ENCODE peak calls at places on chromosomes 2 and 18, in four cellular contexts. One of them, this sample, is unnamed.
A peak's percentile ranks its signal among the peaks of the same experiment; 100 is the strongest.

GRCh38 chr2:45834858-45835257 is 183.4 kb downstream of the PRKCE start:
- DNase-seq in activated CD8-positive, alpha-beta memory T cell treated with anti-CD3 and anti-CD28 coated beads for 4 hours: no peak
- DNase-seq in T47D: no peak
- DNase-seq in GM12891: no peak
- DNase-seq in this sample: no peak

GRCh38 chr2:166831930-166832329 is 56.4 kb upstream of the XIRP2 start:
- DNase-seq in activated CD8-positive, alpha-beta memory T cell treated with anti-CD3 and anti-CD28 coated beads for 4 hours: no peak
- DNase-seq in GM12891: no peak
- DNase-seq in T47D: no peak
- DNase-seq in this sample: no peak

GRCh38 chr18:63514326-63514725 is 27.8 kb upstream of the SERPINB12 start:
- DNase-seq in activated CD8-positive, alpha-beta memory T cell treated with anti-CD3 and anti-CD28 coated beads for 4 hours: no peak
- DNase-seq in T47D: no peak
- DNase-seq in GM12891: no peak
- DNase-seq in this sample: no peak

GRCh38 chr2:60070166-60070565 is 483.3 kb downstream of the BCL11A start:
- DNase-seq in activated CD8-positive, alpha-beta memory T cell treated with anti-CD3 and anti-CD28 coated beads for 4 hours: no peak
- DNase-seq in GM12891: no peak
- DNase-seq in T47D: no peak
- DNase-seq in this sample: no peak

GRCh38 chr18:71849407-71849806 is 694.7 kb downstream of the CBLN2 start:
- DNase-seq in T47D: no peak
- DNase-seq in activated CD8-positive, alpha-beta memory T cell treated with anti-CD3 and anti-CD28 coated beads for 4 hours: no peak
- DNase-seq in GM12891: no peak
- DNase-seq in this sample: no peak

GRCh38 chr2:26682155-26682554 is 10.4 kb upstream of the KCNK3 start:
- DNase-seq in T47D: no peak
- DNase-seq in activated CD8-positive, alpha-beta memory T cell treated with anti-CD3 and anti-CD28 coated beads for 4 hours: no peak
- DNase-seq in GM12891: no peak
- DNase-seq in this sample: no peak

GRCh38 chr2:237281900-237282306 is 132.1 kb downstream of the COL6A3 start:
- DNase-seq in GM12891: no peak
- DNase-seq in activated CD8-positive, alpha-beta memory T cell treated with anti-CD3 and anti-CD28 coated beads for 4 hours: no peak
- DNase-seq in T47D: no peak
- DNase-seq in this sample: no peak

GRCh38 chr2:170396799-170397459 is 219.0 kb downstream of the MYO3B start:
- DNase-seq in GM12891: no peak
- DNase-seq in activated CD8-positive, alpha-beta memory T cell treated with anti-CD3 and anti-CD28 coated beads for 4 hours: no peak
- DNase-seq in T47D: no peak
- DNase-seq in this sample: no peak

GRCh38 chr2:139465789-139466188 is 685.6 kb upstream of the NXPH2 start:
- DNase-seq in activated CD8-positive, alpha-beta memory T cell treated with anti-CD3 and anti-CD28 coated beads for 4 hours: no peak
- DNase-seq in GM12891: no peak
- DNase-seq in T47D: no peak
- DNase-seq in this sample: no peak

GRCh38 chr2:217456016-217456415 is 546.8 kb downstream of the TNS1 start:
- DNase-seq in activated CD8-positive, alpha-beta memory T cell treated with anti-CD3 and anti-CD28 coated beads for 4 hours: no peak
- DNase-seq in GM12891: no peak
- DNase-seq in T47D: no peak
- DNase-seq in this sample: no peak

GRCh38 chr2:85173909-85174308 is 40.7 kb downstream of the TCF7L1 start:
- DNase-seq in activated CD8-positive, alpha-beta memory T cell treated with anti-CD3 and anti-CD28 coated beads for 4 hours: no peak
- DNase-seq in T47D: no peak
- DNase-seq in GM12891: no peak
- DNase-seq in this sample: no peak

GRCh38 chr2:175742367-175742766 is 259.7 kb downstream of the LNPK start:
- DNase-seq in activated CD8-positive, alpha-beta memory T cell treated with anti-CD3 and anti-CD28 coated beads for 4 hours: no peak
- DNase-seq in T47D: no peak
- DNase-seq in GM12891: no peak
- DNase-seq in this sample: no peak

GRCh38 chr2:239151201-239152131 is 249.4 kb downstream of the HDAC4 start:
- DNase-seq in GM12891: no peak
- DNase-seq in T47D: no peak
- DNase-seq in activated CD8-positive, alpha-beta memory T cell treated with anti-CD3 and anti-CD28 coated beads for 4 hours: no peak
- DNase-seq in this sample: no peak

GRCh38 chr2:218806346-218806978 is 24.5 kb downstream of the CYP27A1 start:
- DNase-seq in T47D: no peak
- DNase-seq in activated CD8-positive, alpha-beta memory T cell treated with anti-CD3 and anti-CD28 coated beads for 4 hours: no peak
- DNase-seq in GM12891: no peak
- DNase-seq in this sample: no peak

GRCh38 chr2:100416397-100416938 is 1.0 kb downstream of the CHST10 start:
- DNase-seq in GM12891: no peak
- DNase-seq in T47D: no peak
- DNase-seq in activated CD8-positive, alpha-beta memory T cell treated with anti-CD3 and anti-CD28 coated beads for 4 hours: no peak
- DNase-seq in this sample: no peak

GRCh38 chr2:20651731-20652099 is 817 bp upstream of the HS1BP3 start:
- DNase-seq in GM12891: no peak
- DNase-seq in T47D: no peak
- DNase-seq in activated CD8-positive, alpha-beta memory T cell treated with anti-CD3 and anti-CD28 coated beads for 4 hours: no peak
- DNase-seq in this sample: no peak

GRCh38 chr2:1743396-1744150 is 742 bp downstream of the PXDN start:
- DNase-seq in activated CD8-positive, alpha-beta memory T cell treated with anti-CD3 and anti-CD28 coated beads for 4 hours: no peak
- DNase-seq in T47D: no peak
- DNase-seq in GM12891: no peak
- DNase-seq in this sample: no peak

GRCh38 chr2:60612028-60612427 is 58.6 kb upstream of the BCL11A start:
- DNase-seq in activated CD8-positive, alpha-beta memory T cell treated with anti-CD3 and anti-CD28 coated beads for 4 hours: no peak
- DNase-seq in GM12891: no peak
- DNase-seq in T47D: no peak
- DNase-seq in this sample: no peak

GRCh38 chr2:47309952-47310800 is 92.8 kb upstream of the MSH2 start:
- DNase-seq in T47D: no peak
- DNase-seq in GM12891: peak; percentile 51
- DNase-seq in activated CD8-positive, alpha-beta memory T cell treated with anti-CD3 and anti-CD28 coated beads for 4 hours: no peak
- DNase-seq in this sample: no peak

GRCh38 chr2:239876241-239876947 is 148.7 kb downstream of the NDUFA10 start:
- DNase-seq in GM12891: no peak
- DNase-seq in T47D: no peak
- DNase-seq in activated CD8-positive, alpha-beta memory T cell treated with anti-CD3 and anti-CD28 coated beads for 4 hours: no peak
- DNase-seq in this sample: no peak

GRCh38 chr2:239912938-239913631 is 112.1 kb downstream of the NDUFA10 start:
- DNase-seq in GM12891: no peak
- DNase-seq in T47D: no peak
- DNase-seq in activated CD8-positive, alpha-beta memory T cell treated with anti-CD3 and anti-CD28 coated beads for 4 hours: no peak
- DNase-seq in this sample: no peak

GRCh38 chr18:57533399-57533884 is 53.1 kb downstream of the FECH start:
- DNase-seq in T47D: no peak
- DNase-seq in GM12891: no peak
- DNase-seq in activated CD8-positive, alpha-beta memory T cell treated with anti-CD3 and anti-CD28 coated beads for 4 hours: no peak
- DNase-seq in this sample: no peak

GRCh38 chr2:97737421-97738235 is 24.3 kb downstream of the ZAP70 start:
- DNase-seq in T47D: no peak
- DNase-seq in activated CD8-positive, alpha-beta memory T cell treated with anti-CD3 and anti-CD28 coated beads for 4 hours: no peak
- DNase-seq in GM12891: no peak
- DNase-seq in this sample: no peak

GRCh38 chr2:26609839-26610277 is 31.3 kb downstream of the CIB4 start:
- DNase-seq in activated CD8-positive, alpha-beta memory T cell treated with anti-CD3 and anti-CD28 coated beads for 4 hours: no peak
- DNase-seq in GM12891: no peak
- DNase-seq in T47D: no peak
- DNase-seq in this sample: no peak

GRCh38 chr18:8706545-8706980 is 1.2 kb downstream of the MTCL1 start:
- DNase-seq in GM12891: peak; percentile 32
- DNase-seq in T47D: no peak
- DNase-seq in activated CD8-positive, alpha-beta memory T cell treated with anti-CD3 and anti-CD28 coated beads for 4 hours: no peak
- DNase-seq in this sample: peak; percentile 41

GRCh38 chr18:10275506-10275905 is 178.9 kb upstream of the APCDD1 start:
- DNase-seq in T47D: no peak
- DNase-seq in activated CD8-positive, alpha-beta memory T cell treated with anti-CD3 and anti-CD28 coated beads for 4 hours: no peak
- DNase-seq in GM12891: no peak
- DNase-seq in this sample: no peak

GRCh38 chr18:63979409-63979908 is 9.6 kb downstream of the SERPINB8 start:
- DNase-seq in activated CD8-positive, alpha-beta memory T cell treated with anti-CD3 and anti-CD28 coated beads for 4 hours: no peak
- DNase-seq in GM12891: no peak
- DNase-seq in T47D: peak; percentile 13
- DNase-seq in this sample: no peak

GRCh38 chr2:140698736-140699135 is 1432.1 kb downstream of the LRP1B start:
- DNase-seq in activated CD8-positive, alpha-beta memory T cell treated with anti-CD3 and anti-CD28 coated beads for 4 hours: no peak
- DNase-seq in T47D: no peak
- DNase-seq in GM12891: no peak
- DNase-seq in this sample: no peak

GRCh38 chr18:30601541-30601940 is 441.0 kb downstream of the DSC3 start:
- DNase-seq in GM12891: no peak
- DNase-seq in T47D: no peak
- DNase-seq in activated CD8-positive, alpha-beta memory T cell treated with anti-CD3 and anti-CD28 coated beads for 4 hours: no peak
- DNase-seq in this sample: no peak

GRCh38 chr18:67600781-67601180 is 84.3 kb upstream of the DSEL start:
- DNase-seq in T47D: no peak
- DNase-seq in GM12891: no peak
- DNase-seq in activated CD8-positive, alpha-beta memory T cell treated with anti-CD3 and anti-CD28 coated beads for 4 hours: no peak
- DNase-seq in this sample: no peak

GRCh38 chr2:99140860-99141109 is 722 bp upstream of the C2orf15 start:
- DNase-seq in activated CD8-positive, alpha-beta memory T cell treated with anti-CD3 and anti-CD28 coated beads for 4 hours: no peak
- DNase-seq in T47D: no peak
- DNase-seq in GM12891: no peak
- DNase-seq in this sample: no peak

GRCh38 chr2:138219961-138220360 is 255.7 kb downstream of the HNMT start:
- DNase-seq in T47D: no peak
- DNase-seq in activated CD8-positive, alpha-beta memory T cell treated with anti-CD3 and anti-CD28 coated beads for 4 hours: no peak
- DNase-seq in GM12891: no peak
- DNase-seq in this sample: no peak

GRCh38 chr18:48680871-48681270 is 142.0 kb downstream of the CTIF start:
- DNase-seq in activated CD8-positive, alpha-beta memory T cell treated with anti-CD3 and anti-CD28 coated beads for 4 hours: no peak
- DNase-seq in GM12891: no peak
- DNase-seq in T47D: no peak
- DNase-seq in this sample: no peak